ENCODE peak calls at places on chromosomes 2 and 18, in five cellular contexts. One of them, this sample, is unnamed.

GRCh38 chr2:67318966-67319590 is 78.1 kb upstream of the ETAA1 start:
- DNase-seq in HCT116: no peak
- DNase-seq in H1: no peak
- DNase-seq in K562: no peak
- DNase-seq in SK-N-SH: no peak
- DNase-seq in this sample: no peak

GRCh38 chr18:35634376-35634775 is 52.8 kb downstream of the GALNT1 start:
- DNase-seq in HCT116: no peak
- DNase-seq in H1: no peak
- DNase-seq in K562: no peak
- DNase-seq in SK-N-SH: peak
- DNase-seq in this sample: no peak

GRCh38 chr18:63368611-63369010 is 1.6 kb upstream of the KDSR start:
- DNase-seq in HCT116: no peak
- DNase-seq in H1: no peak
- DNase-seq in K562: no peak
- DNase-seq in SK-N-SH: no peak
- DNase-seq in this sample: no peak

GRCh38 chr18:79283341-79283879 is 112.3 kb upstream of the NFATC1 start:
- DNase-seq in HCT116: no peak
- DNase-seq in H1: no peak
- DNase-seq in K562: no peak
- DNase-seq in SK-N-SH: peak
- DNase-seq in this sample: no peak

GRCh38 chr2:197209274-197209673 is 101.3 kb downstream of the ANKRD44 start:
- DNase-seq in HCT116: no peak
- DNase-seq in H1: no peak
- DNase-seq in K562: no peak
- DNase-seq in SK-N-SH: no peak
- DNase-seq in this sample: no peak

GRCh38 chr2:237000481-237000880 is 85.2 kb upstream of the COPS8 start:
- DNase-seq in HCT116: no peak
- DNase-seq in H1: no peak
- DNase-seq in K562: no peak
- DNase-seq in SK-N-SH: no peak
- DNase-seq in this sample: no peak

GRCh38 chr2:70583091-70583490 is 29.5 kb upstream of the TGFA start:
- DNase-seq in HCT116: no peak
- DNase-seq in H1: no peak
- DNase-seq in K562: no peak
- DNase-seq in SK-N-SH: no peak
- DNase-seq in this sample: no peak

GRCh38 chr2:239014897-239015768 is 167.2 kb downstream of the TWIST2 start:
- DNase-seq in HCT116: no peak
- DNase-seq in H1: no peak
- DNase-seq in K562: no peak
- DNase-seq in SK-N-SH: no peak
- DNase-seq in this sample: no peak

GRCh38 chr2:239377591-239377990 is 23.2 kb downstream of the HDAC4 start:
- DNase-seq in HCT116: no peak
- DNase-seq in H1: no peak
- DNase-seq in K562: no peak
- DNase-seq in SK-N-SH: no peak
- DNase-seq in this sample: no peak

GRCh38 chr2:128797092-128797491 is 478.4 kb upstream of the HS6ST1 start:
- DNase-seq in HCT116: no peak
- DNase-seq in H1: no peak
- DNase-seq in K562: no peak
- DNase-seq in SK-N-SH: no peak
- DNase-seq in this sample: no peak

GRCh38 chr2:80854831-80855230 is 550.3 kb upstream of the LRRTM1 start:
- DNase-seq in HCT116: no peak
- DNase-seq in H1: no peak
- DNase-seq in K562: no peak
- DNase-seq in SK-N-SH: no peak
- DNase-seq in this sample: no peak

GRCh38 chr2:160228141-160228963 is 28.3 kb upstream of the ITGB6 start:
- DNase-seq in HCT116: no peak
- DNase-seq in H1: no peak
- DNase-seq in K562: no peak
- DNase-seq in SK-N-SH: no peak
- DNase-seq in this sample: no peak

GRCh38 chr2:9657731-9658130 is 26.9 kb upstream of the YWHAQ start:
- DNase-seq in HCT116: no peak
- DNase-seq in H1: no peak
- DNase-seq in K562: no peak
- DNase-seq in SK-N-SH: no peak
- DNase-seq in this sample: no peak

GRCh38 chr2:158011055-158011771 is 90.5 kb upstream of the UPP2 start:
- DNase-seq in HCT116: no peak
- DNase-seq in H1: no peak
- DNase-seq in K562: no peak
- DNase-seq in SK-N-SH: no peak
- DNase-seq in this sample: peak

GRCh38 chr2:175401956-175402469 is 220.5 kb upstream of the ATP5MC3 start:
- DNase-seq in HCT116: no peak
- DNase-seq in H1: no peak
- DNase-seq in K562: no peak
- DNase-seq in SK-N-SH: no peak
- DNase-seq in this sample: no peak

GRCh38 chr2:174591740-174592139 is 5.9 kb downstream of the WIPF1 start:
- DNase-seq in HCT116: no peak
- DNase-seq in H1: no peak
- DNase-seq in K562: no peak
- DNase-seq in SK-N-SH: no peak
- DNase-seq in this sample: no peak

GRCh38 chr2:220887880-220888279 is 684.2 kb downstream of the EPHA4 start:
- DNase-seq in HCT116: no peak
- DNase-seq in H1: no peak
- DNase-seq in K562: no peak
- DNase-seq in SK-N-SH: no peak
- DNase-seq in this sample: no peak

DNA sequence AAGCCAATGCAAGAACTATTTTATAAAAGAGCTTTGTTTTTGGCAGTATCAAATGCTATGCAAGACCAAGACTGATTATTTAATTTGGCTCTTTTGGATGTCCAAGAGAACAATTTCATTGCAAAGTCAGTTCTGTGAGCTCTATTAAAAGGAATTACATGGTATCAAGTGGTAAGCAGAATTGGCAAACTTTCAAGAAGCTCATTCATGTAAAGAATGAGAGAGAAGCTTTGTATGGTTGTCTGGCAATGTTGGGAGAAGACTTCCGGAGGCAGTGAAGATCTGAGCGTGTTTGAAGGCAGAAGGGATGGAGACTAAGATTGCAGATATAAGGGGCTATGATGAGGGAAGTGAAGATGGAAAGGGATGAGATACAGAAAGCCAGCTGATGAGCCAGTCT is 49.6 kb downstream of the CPS1 start:
- DNase-seq in HCT116: no peak
- DNase-seq in H1: no peak
- DNase-seq in K562: no peak
- DNase-seq in SK-N-SH: no peak
- DNase-seq in this sample: no peak
- TF ChIP-seq JUND in HCT116: no peak
- TF ChIP-seq JUND in H1: no peak
- TF ChIP-seq JUND in K562: no peak
- TF ChIP-seq JUND in SK-N-SH: no peak
- TF ChIP-seq JUND in this sample: no peak

DNA sequence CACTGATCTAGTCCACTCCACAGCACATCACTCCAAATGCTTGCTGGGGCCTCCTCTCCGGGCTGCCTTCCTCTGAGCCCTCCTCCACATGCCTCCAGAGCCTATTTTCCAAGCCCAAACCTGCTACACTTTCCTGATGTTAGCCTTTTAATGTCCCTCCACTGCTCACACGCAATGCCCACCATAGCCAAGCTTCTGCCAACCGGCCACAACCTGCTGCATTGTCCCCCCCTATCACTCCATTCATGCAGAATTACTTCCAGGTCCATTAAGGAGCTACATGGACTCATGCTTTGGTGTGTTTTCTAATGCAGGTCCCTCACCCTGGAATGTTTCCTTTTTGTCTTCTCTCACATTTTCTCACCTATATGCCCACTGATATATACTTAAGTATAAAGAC is 129.3 kb downstream of the MARCHF4 start:
- DNase-seq in HCT116: no peak
- DNase-seq in H1: no peak
- DNase-seq in K562: no peak
- DNase-seq in SK-N-SH: no peak
- DNase-seq in this sample: no peak
- TF ChIP-seq JUND in HCT116: no peak
- TF ChIP-seq JUND in H1: no peak
- TF ChIP-seq JUND in K562: no peak
- TF ChIP-seq JUND in SK-N-SH: no peak
- TF ChIP-seq JUND in this sample: no peak

GRCh38 chr2:105575626-105576025 is 169.1 kb upstream of the NCK2 start:
- DNase-seq in HCT116: no peak
- DNase-seq in H1: no peak
- DNase-seq in K562: no peak
- DNase-seq in SK-N-SH: no peak
- DNase-seq in this sample: no peak

GRCh38 chr2:105574796-105575344 is 169.8 kb upstream of the NCK2 start:
- DNase-seq in HCT116: no peak
- DNase-seq in H1: no peak
- DNase-seq in K562: no peak
- DNase-seq in SK-N-SH: no peak
- DNase-seq in this sample: no peak

GRCh38 chr2:105576050-105576439 is 168.7 kb upstream of the NCK2 start:
- DNase-seq in HCT116: no peak
- DNase-seq in H1: no peak
- DNase-seq in K562: no peak
- DNase-seq in SK-N-SH: no peak
- DNase-seq in this sample: no peak

GRCh38 chr2:105573490-105573889 is 171.2 kb upstream of the NCK2 start:
- DNase-seq in HCT116: no peak
- DNase-seq in H1: no peak
- DNase-seq in K562: no peak
- DNase-seq in SK-N-SH: no peak
- DNase-seq in this sample: no peak

GRCh38 chr2:105573910-105574655 is 170.6 kb upstream of the NCK2 start:
- DNase-seq in HCT116: no peak
- DNase-seq in H1: no peak
- DNase-seq in K562: no peak
- DNase-seq in SK-N-SH: no peak
- DNase-seq in this sample: no peak
- TF ChIP-seq JUND in HCT116: no peak
- TF ChIP-seq JUND in H1: no peak
- TF ChIP-seq JUND in K562: no peak
- TF ChIP-seq JUND in SK-N-SH: no peak
- TF ChIP-seq JUND in this sample: no peak

GRCh38 chr2:26318950-26319349 is 27.0 kb upstream of the SELENOI start:
- DNase-seq in HCT116: no peak
- DNase-seq in H1: no peak
- DNase-seq in K562: no peak
- DNase-seq in SK-N-SH: no peak
- DNase-seq in this sample: no peak
- TF ChIP-seq JUND in HCT116: no peak
- TF ChIP-seq JUND in H1: no peak
- TF ChIP-seq JUND in K562: no peak
- TF ChIP-seq JUND in SK-N-SH: no peak
- TF ChIP-seq JUND in this sample: no peak

GRCh38 chr2:146990311-146990781 is 854.5 kb upstream of the ACVR2A start:
- DNase-seq in HCT116: no peak
- DNase-seq in H1: no peak
- DNase-seq in K562: no peak
- DNase-seq in SK-N-SH: no peak
- DNase-seq in this sample: no peak
- TF ChIP-seq JUND in HCT116: no peak
- TF ChIP-seq JUND in H1: no peak
- TF ChIP-seq JUND in K562: no peak
- TF ChIP-seq JUND in SK-N-SH: no peak
- TF ChIP-seq JUND in this sample: no peak

GRCh38 chr2:156826342-156826933 is 390.3 kb downstream of the GPD2 start:
- DNase-seq in HCT116: no peak
- DNase-seq in H1: no peak
- DNase-seq in K562: no peak
- DNase-seq in SK-N-SH: no peak
- DNase-seq in this sample: no peak
- TF ChIP-seq JUND in HCT116: no peak
- TF ChIP-seq JUND in H1: no peak
- TF ChIP-seq JUND in K562: no peak
- TF ChIP-seq JUND in SK-N-SH: no peak
- TF ChIP-seq JUND in this sample: no peak

GRCh38 chr2:31823558-31823957 is 187.2 kb downstream of the MEMO1 start:
- DNase-seq in HCT116: no peak
- DNase-seq in H1: no peak
- DNase-seq in K562: no peak
- DNase-seq in SK-N-SH: no peak
- DNase-seq in this sample: no peak

GRCh38 chr2:31831585-31831984 is 179.2 kb downstream of the MEMO1 start:
- DNase-seq in HCT116: no peak
- DNase-seq in H1: no peak
- DNase-seq in K562: no peak
- DNase-seq in SK-N-SH: no peak
- DNase-seq in this sample: no peak

GRCh38 chr2:31832363-31832762 is 178.4 kb downstream of the MEMO1 start:
- DNase-seq in HCT116: no peak
- DNase-seq in H1: no peak
- DNase-seq in K562: no peak
- DNase-seq in SK-N-SH: no peak
- DNase-seq in this sample: no peak

DNA sequence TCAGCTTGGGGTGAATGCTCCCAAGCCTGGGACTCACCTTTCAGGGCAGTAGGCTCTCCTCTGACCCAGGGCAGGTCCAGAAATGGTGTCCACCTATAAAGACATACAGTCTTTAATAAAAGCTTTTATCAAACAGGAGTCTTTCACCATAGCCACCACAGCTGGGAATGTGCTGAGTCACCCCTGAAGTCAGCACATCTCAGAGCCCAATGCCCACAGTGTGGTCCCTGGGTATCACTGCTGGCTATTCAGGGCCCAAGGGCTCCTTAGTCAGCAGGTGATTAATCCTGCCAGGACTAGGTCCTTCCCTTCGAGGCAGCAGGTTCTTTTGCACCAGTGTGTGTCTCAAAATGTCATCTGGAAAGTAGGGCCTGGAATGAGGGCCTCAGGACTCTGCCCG is 181.9 kb downstream of the MEMO1 start:
- DNase-seq in HCT116: no peak
- DNase-seq in H1: no peak
- DNase-seq in K562: no peak
- DNase-seq in SK-N-SH: no peak
- DNase-seq in this sample: no peak
- TF ChIP-seq JUND in HCT116: no peak
- TF ChIP-seq JUND in H1: no peak
- TF ChIP-seq JUND in K562: no peak
- TF ChIP-seq JUND in SK-N-SH: no peak
- TF ChIP-seq JUND in this sample: no peak

GRCh38 chr2:85580206-85580605 is 2.8 kb downstream of the VAMP8 start:
- DNase-seq in HCT116: no peak
- DNase-seq in H1: no peak
- DNase-seq in K562: no peak
- DNase-seq in SK-N-SH: no peak
- DNase-seq in this sample: no peak
- TF ChIP-seq JUND in HCT116: no peak
- TF ChIP-seq JUND in H1: no peak
- TF ChIP-seq JUND in K562: no peak
- TF ChIP-seq JUND in SK-N-SH: no peak
- TF ChIP-seq JUND in this sample: no peak